ENCODE peak calls at places on chromosomes 4 and X, in nine cellular contexts. U is CD4-positive, alpha-beta T cell; B is GM23338; K is IMR-90; L is lower leg skin; Q is uterus; W is left lung; C is A549; A is cardiac muscle cell. J is an unnamed sample.

GRCh38 chr4:102163404-102164140 is 181.7 kb downstream of the SLC39A8 start:
- DNase-seq in U (no peak), B (no peak), K (no peak), L (no peak), Q (no peak), W (no peak), C (no peak), A (no peak), J (no peak)

GRCh38 chr4:114378306-114378903 is 220.2 kb upstream of the UGT8 start:
- DNase-seq in U (no peak), B (no peak), K (peak), L (no peak), Q (no peak), W (no peak), C (no peak), A (no peak), J (no peak)

GRCh38 chr4:48665555-48666186 is 114.4 kb downstream of the FRYL start:
- DNase-seq in U (no peak), B (no peak), K (peak), L (no peak), Q (no peak), W (no peak), C (no peak), A (no peak), J (no peak)

GRCh38 chrX:23799469-23800065 is 16.6 kb downstream of the SAT1 start:
- DNase-seq in U (no peak), B (no peak), K (peak), L (no peak), Q (no peak), W (no peak), C (no peak), A (no peak), J (no peak)

GRCh38 chrX:110286126-110286525 is 31.8 kb downstream of the AMMECR1 start:
- DNase-seq in U (no peak), B (no peak), K (peak), L (peak), Q (peak), W (no peak), C (peak), A (no peak), J (no peak)

GRCh38 chrX:10496345-10496965 is 123.9 kb downstream of the MID1 start:
- DNase-seq in U (no peak), B (no peak), K (peak), L (no peak), Q (no peak), W (no peak), C (no peak), A (no peak), J (no peak)

GRCh38 chrX:150084474-150085229 is 146.4 kb upstream of the EOLA2 start:
- DNase-seq in U (no peak), B (no peak), K (peak), L (no peak), Q (no peak), W (no peak), C (no peak), A (no peak), J (no peak)

GRCh38 chr4:185932491-185932890 is 120.5 kb upstream of the SORBS2 start:
- DNase-seq in U (no peak), B (no peak), K (no peak), L (no peak), Q (no peak), W (no peak), C (no peak), A (no peak), J (no peak)

GRCh38 chr4:3297066-3297859 is 4.4 kb downstream of the RGS12 start:
- DNase-seq in U (no peak), B (no peak), K (no peak), L (no peak), Q (no peak), W (peak), C (no peak), A (no peak), J (no peak)

GRCh38 chrX:13248867-13249521 is 70.9 kb downstream of the ATXN3L start:
- DNase-seq in U (no peak), B (no peak), K (no peak), L (peak), Q (no peak), W (no peak), C (no peak), A (no peak), J (no peak)

GRCh38 chr4:185457136-185457535 is 14.4 kb downstream of the CCDC110 start:
- DNase-seq in U (no peak), B (peak), K (no peak), L (no peak), Q (no peak), W (no peak), C (no peak), A (peak), J (no peak)

GRCh38 chr4:68162196-68162595 is 32.5 kb upstream of the TMPRSS11F start:
- DNase-seq in U (no peak), B (no peak), K (no peak), L (no peak), Q (no peak), W (no peak), C (no peak), A (no peak), J (no peak)

GRCh38 chr4:7805533-7806079 is 134.1 kb downstream of the AFAP1 start:
- DNase-seq in U (no peak), B (peak), K (peak), L (no peak), Q (no peak), W (no peak), C (peak), A (peak), J (no peak)

GRCh38 chr4:113645771-113646455 is 115.6 kb downstream of the CAMK2D start:
- DNase-seq in U (no peak), B (peak), K (peak), L (no peak), Q (no peak), W (no peak), C (peak), A (no peak), J (no peak)

GRCh38 chr4:41142946-41143720 is 71.2 kb downstream of the APBB2 start:
- DNase-seq in U (no peak), B (no peak), K (peak), L (peak), Q (peak), W (no peak), C (no peak), A (no peak), J (no peak)

GRCh38 chrX:115226929-115227328 is 7.0 kb downstream of the LRCH2 start:
- DNase-seq in U (no peak), B (peak), K (peak), L (no peak), Q (no peak), W (no peak), C (no peak), A (peak), J (no peak)

GRCh38 chrX:10906861-10907260 is 204.3 kb upstream of the HCCS start:
- DNase-seq in U (no peak), B (no peak), K (peak), L (no peak), Q (no peak), W (no peak), C (no peak), A (no peak), J (no peak)

GRCh38 chr4:74543983-74544382 is 99.0 kb downstream of the AREG start:
- DNase-seq in U (no peak), B (no peak), K (peak), L (no peak), Q (no peak), W (no peak), C (no peak), A (no peak), J (no peak)

GRCh38 chr4:21554036-21554435 is 394.5 kb downstream of the KCNIP4 start:
- DNase-seq in U (no peak), B (no peak), K (no peak), L (no peak), Q (no peak), W (no peak), C (no peak), A (peak), J (no peak)

GRCh38 chr4:145481942-145482208 is 222 bp downstream of the SMAD1 start:
- DNase-seq in U (no peak), B (no peak), K (no peak), L (no peak), Q (no peak), W (no peak), C (no peak), A (no peak), J (no peak)

GRCh38 chrX:8044861-8045434 is 117.7 kb upstream of the PNPLA4 start:
- DNase-seq in U (no peak), B (no peak), K (no peak), L (no peak), Q (no peak), W (no peak), C (no peak), A (no peak), J (no peak)

GRCh38 chrX:10341309-10341708 is 184.5 kb downstream of the CLCN4 start:
- DNase-seq in U (no peak), B (no peak), K (no peak), L (no peak), Q (no peak), W (no peak), C (no peak), A (no peak), J (no peak)

GRCh38 chr4:156154978-156155377 is 201.3 kb upstream of the CTSO start:
- DNase-seq in U (no peak), B (no peak), K (no peak), L (no peak), Q (no peak), W (no peak), C (no peak), A (no peak), J (no peak)

GRCh38 chr4:23070848-23071570 is 378.3 kb downstream of the GBA3 start:
- DNase-seq in U (no peak), B (no peak), K (no peak), L (no peak), Q (no peak), W (no peak), C (no peak), A (no peak), J (no peak)

GRCh38 chrX:49853661-49854060 is 24.6 kb downstream of the PAGE4 start:
- DNase-seq in U (no peak), B (no peak), K (no peak), L (no peak), Q (no peak), W (no peak), C (no peak), A (no peak), J (no peak)

GRCh38 chrX:48937065-48937907 is 18.5 kb upstream of the PIM2 start:
- DNase-seq in U (peak), B (peak), K (no peak), L (peak), Q (no peak), W (peak), C (no peak), A (peak), J (peak)

GRCh38 chr4:4269856-4270255 is 20.1 kb downstream of the LYAR start:
- DNase-seq in U (no peak), B (no peak), K (no peak), L (no peak), Q (no peak), W (no peak), C (no peak), A (no peak), J (no peak)

GRCh38 chr4:187387709-187388108 is 607.9 kb upstream of the ZFP42 start:
- DNase-seq in U (no peak), B (no peak), K (peak), L (no peak), Q (no peak), W (no peak), C (peak), A (no peak), J (no peak)

GRCh38 chr4:3372264-3372932 is 69.4 kb upstream of the HGFAC start:
- DNase-seq in U (no peak), B (no peak), K (no peak), L (no peak), Q (no peak), W (peak), C (no peak), A (no peak), J (no peak)

GRCh38 chr4:55469979-55470378 is 74.2 kb downstream of the TMEM165 start:
- DNase-seq in U (no peak), B (no peak), K (no peak), L (no peak), Q (no peak), W (no peak), C (no peak), A (no peak), J (no peak)

GRCh38 chrX:105307762-105308161 is 87.3 kb upstream of the TEX13A start:
- DNase-seq in U (no peak), B (no peak), K (peak), L (no peak), Q (no peak), W (no peak), C (no peak), A (no peak), J (no peak)

GRCh38 chr4:154686838-154687237 is 57.0 kb upstream of the LRAT start:
- DNase-seq in U (no peak), B (no peak), K (no peak), L (no peak), Q (no peak), W (no peak), C (peak), A (no peak), J (no peak)

GRCh38 chr4:149161247-149161646 is 654.4 kb downstream of the IQCM start:
- DNase-seq in U (no peak), B (no peak), K (peak), L (no peak), Q (no peak), W (no peak), C (no peak), A (no peak), J (no peak)

GRCh38 chr4:27087306-27088045 is 226.8 kb downstream of the STIM2 start:
- DNase-seq in U (no peak), B (peak), K (no peak), L (peak), Q (no peak), W (no peak), C (no peak), A (no peak), J (no peak)

GRCh38 chr4:48360285-48360965 is 19.1 kb downstream of the SLAIN2 start:
- DNase-seq in U (no peak), B (no peak), K (peak), L (no peak), Q (no peak), W (no peak), C (no peak), A (no peak), J (no peak)

GRCh38 chrX:31658360-31658759 is 586.5 kb upstream of the FTHL17 start:
- DNase-seq in U (no peak), B (peak), K (peak), L (no peak), Q (no peak), W (no peak), C (no peak), A (peak), J (peak)
- TF ChIP-seq CTCF in U (no peak), B (peak), K (peak), L (no peak), Q (peak), W (peak), C (peak), A (peak), J (peak)

DNA sequence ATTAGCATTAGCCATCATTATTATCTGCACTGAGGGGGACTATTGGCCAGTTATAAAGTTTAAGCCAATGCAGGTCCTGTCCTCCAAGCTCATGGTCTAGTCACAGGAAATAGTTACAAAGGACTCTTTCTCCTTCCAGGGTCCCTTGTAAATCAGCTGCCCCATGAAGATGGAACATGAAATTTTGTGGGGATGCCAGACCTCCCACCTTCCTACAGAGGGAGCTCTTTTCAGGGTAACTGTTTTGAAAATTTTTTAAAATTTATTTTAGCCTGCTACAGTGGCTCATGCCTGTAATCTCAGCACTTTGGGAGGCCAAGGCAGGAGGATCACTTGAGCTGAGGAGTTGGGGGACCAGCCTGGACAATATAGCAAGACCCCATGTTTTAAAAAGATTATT is 124.4 kb upstream of the SLC34A2 start:
- DNase-seq in U (no peak), B (peak), K (no peak), L (no peak), Q (no peak), W (no peak), C (no peak), A (no peak), J (no peak)
- TF ChIP-seq CTCF in U (no peak), B (peak), K (peak), L (no peak), Q (no peak), W (no peak), C (peak), A (peak), J (peak)

DNA sequence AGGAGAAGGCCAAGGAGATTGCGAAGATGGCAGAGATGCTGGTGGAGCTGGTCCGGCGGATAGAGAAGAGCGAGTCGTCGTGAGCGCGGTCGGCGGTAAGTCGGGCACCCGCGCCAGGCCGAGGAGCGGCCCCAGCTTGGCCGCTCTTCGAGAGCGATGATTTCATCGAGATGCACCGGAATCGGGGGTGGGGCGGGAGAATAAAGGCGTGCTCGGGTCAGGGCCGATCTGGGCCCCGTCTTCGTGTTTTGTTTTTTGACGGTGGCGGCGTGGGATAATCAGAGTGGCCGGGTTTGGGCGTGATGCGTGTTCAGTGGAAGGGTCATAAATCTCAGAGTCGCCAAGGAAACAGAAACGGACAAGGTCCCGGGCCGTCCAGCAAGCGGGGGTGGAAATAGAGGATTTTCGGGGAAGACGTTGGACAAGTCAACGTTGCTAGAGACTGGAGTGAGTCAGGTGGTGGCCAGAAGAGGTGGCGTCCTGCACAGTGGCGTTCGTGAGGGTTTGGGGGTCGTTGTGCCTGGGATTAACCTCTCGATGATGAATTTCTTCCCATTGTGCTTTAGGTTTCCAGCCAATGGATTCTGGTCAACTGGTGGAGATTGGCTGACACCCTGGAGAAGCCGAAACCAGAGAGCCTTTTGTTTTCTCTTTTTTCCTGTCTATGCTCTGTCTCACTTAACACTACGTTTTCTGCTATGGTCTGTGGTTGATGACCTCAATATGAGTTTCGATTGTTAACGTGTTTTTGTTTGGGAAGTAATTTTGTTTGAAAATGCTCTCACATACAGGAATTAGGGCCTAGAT is 882 bp downstream of the MRFAP1 start:
- DNase-seq in U (peak), B (peak), K (peak), L (peak), Q (peak), W (peak), C (peak), A (peak), J (peak)
- TF ChIP-seq CTCF in U (no peak), B (no peak), K (no peak), L (no peak), Q (no peak), W (no peak), C (no peak), A (no peak), J (no peak)

GRCh38 chr4:25857403-25857802 is 5.4 kb downstream of the SEL1L3 start:
- DNase-seq in U (no peak), B (peak), K (no peak), L (no peak), Q (no peak), W (no peak), C (no peak), A (no peak), J (no peak)
- TF ChIP-seq CTCF in U (no peak), B (peak), K (no peak), L (no peak), Q (no peak), W (no peak), C (no peak), A (no peak), J (peak)

DNA sequence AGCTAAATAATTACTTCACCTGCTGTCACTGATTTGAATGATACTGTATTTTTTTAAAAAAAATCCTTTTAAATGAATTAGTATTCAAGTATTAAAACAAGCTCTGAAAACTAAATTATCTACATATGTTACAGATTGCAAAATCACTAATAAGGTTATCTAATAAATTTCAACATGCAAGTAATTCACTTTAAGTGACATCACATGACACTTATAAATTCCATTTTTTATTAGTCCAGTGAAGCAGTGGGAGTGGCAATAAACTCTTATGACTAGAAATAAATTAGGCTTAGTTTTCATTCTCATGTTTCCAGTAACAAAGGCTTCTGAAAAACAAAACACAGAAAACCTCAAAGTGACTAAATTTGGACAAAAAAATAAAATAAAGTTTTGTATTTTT is 36.3 kb downstream of the SMIM31 start:
- DNase-seq in U (no peak), B (no peak), K (no peak), L (no peak), Q (no peak), W (no peak), C (no peak), A (no peak), J (no peak)
- TF ChIP-seq CTCF in U (no peak), B (no peak), K (no peak), L (no peak), Q (no peak), W (no peak), C (no peak), A (no peak), J (no peak)

DNA sequence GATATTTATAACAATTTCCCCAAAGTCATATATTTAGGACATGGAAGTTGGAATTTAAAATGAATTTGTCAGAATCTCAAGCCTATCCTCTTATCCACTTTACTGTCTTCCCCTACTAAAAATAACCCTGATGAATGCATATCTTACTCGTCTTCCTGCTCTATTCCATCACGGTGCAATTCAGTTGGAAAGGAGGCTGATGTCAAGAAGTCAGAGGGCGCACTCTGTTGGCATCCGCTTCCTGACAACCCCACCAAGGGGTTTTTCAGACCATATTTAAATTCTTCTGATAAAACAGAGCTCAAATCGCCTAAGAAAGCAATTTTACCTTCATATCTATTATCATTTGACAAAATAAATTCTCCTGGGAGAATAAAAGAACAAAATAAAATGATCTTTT is 233.5 kb downstream of the ARHGAP24 start:
- DNase-seq in U (no peak), B (peak), K (no peak), L (no peak), Q (no peak), W (no peak), C (no peak), A (peak), J (no peak)
- TF ChIP-seq CTCF in U (no peak), B (peak), K (no peak), L (no peak), Q (no peak), W (no peak), C (no peak), A (no peak), J (no peak)

GRCh38 chrX:34521563-34521962 is 135.5 kb downstream of the TMEM47 start:
- DNase-seq in U (no peak), B (peak), K (peak), L (no peak), Q (no peak), W (no peak), C (no peak), A (no peak), J (no peak)
- TF ChIP-seq CTCF in U (no peak), B (peak), K (no peak), L (no peak), Q (no peak), W (no peak), C (no peak), A (no peak), J (no peak)

GRCh38 chrX:63050225-63050624 is 300.9 kb downstream of the SPIN4 start:
- DNase-seq in U (no peak), B (peak), K (no peak), L (no peak), Q (no peak), W (no peak), C (no peak), A (no peak), J (peak)
- TF ChIP-seq CTCF in U (no peak), B (no peak), K (no peak), L (no peak), Q (no peak), W (no peak), C (no peak), A (no peak), J (peak)